ENCODE peak calls at places on chromosome 11, in six cellular contexts. P is sigmoid colon, W is fibroblast of lung, N is pancreas, A is adrenal gland, B is lung. X is an unnamed sample.
A peak's percentile ranks its signal among the peaks of the same experiment; 100 is the strongest.

GRCh38 chr11:6563667-6564066 is 39.7 kb downstream of the RRP8 start:
- DNase-seq in N (no peak), A (no peak), B (peak; percentile 6), P (no peak), W (no peak), X (no peak)

GRCh38 chr11:26194871-26195270 is 137.1 kb upstream of the ANO3 start:
- DNase-seq in W (no peak), N (no peak), B (no peak), P (no peak), A (no peak), X (no peak)

GRCh38 chr11:56909563-56909962 is 79.2 kb upstream of the OR5AK2 start:
- DNase-seq in A (no peak), B (no peak), P (no peak), W (no peak), N (no peak), X (no peak)

GRCh38 chr11:105466582-105467228 is 143.2 kb upstream of the GRIA4 start:
- DNase-seq in N (no peak), A (no peak), B (no peak), W (peak; percentile 78), P (no peak), X (peak; percentile 72)

GRCh38 chr11:100472727-100473389 is 214.2 kb upstream of the ARHGAP42 start:
- DNase-seq in W (no peak), P (no peak), A (no peak), B (no peak), N (no peak), X (no peak)

GRCh38 chr11:100563541-100564280 is 123.4 kb upstream of the ARHGAP42 start:
- DNase-seq in W (no peak), P (no peak), N (no peak), A (no peak), B (no peak), X (no peak)

GRCh38 chr11:95884364-95884763 is 39.5 kb downstream of the MTMR2 start:
- DNase-seq in N (no peak), P (no peak), A (no peak), B (no peak), W (peak; percentile 70), X (no peak)

GRCh38 chr11:1707751-1708150 is 10.8 kb downstream of the KRTAP5-6 start:
- DNase-seq in N (no peak), P (no peak), W (no peak), B (no peak), A (no peak), X (no peak)

GRCh38 chr11:64333556-64333955 is 6.4 kb upstream of the CCDC88B start:
- DNase-seq in A (no peak), P (no peak), B (no peak), N (no peak), W (no peak), X (no peak)

GRCh38 chr11:125585486-125585885 is 7.2 kb upstream of the STT3A start:
- DNase-seq in W (peak; percentile 11), A (no peak), P (no peak), N (no peak), B (no peak), X (no peak)

GRCh38 chr11:72102162-72102561 is 935 bp downstream of the LAMTOR1 start:
- DNase-seq in W (no peak), P (no peak), B (no peak), A (no peak), N (no peak), X (no peak)

GRCh38 chr11:36131719-36132349 is 157.4 kb downstream of the COMMD9 start:
- DNase-seq in W (peak; percentile 76), N (no peak), A (peak; percentile 29), B (no peak), P (peak; percentile 82), X (no peak)

GRCh38 chr11:124474079-124474478 is 28.6 kb upstream of the OR8B8 start:
- DNase-seq in W (no peak), P (no peak), A (no peak), N (no peak), B (no peak), X (no peak)

GRCh38 chr11:112042161-112042960 is 17.2 kb downstream of the DLAT start:
- DNase-seq in P (no peak), B (no peak), A (no peak), N (no peak), W (peak; percentile 12), X (no peak)

GRCh38 chr11:13880719-13881118 is 81.8 kb upstream of the SPON1 start:
- DNase-seq in A (no peak), W (no peak), P (no peak), B (no peak), N (no peak), X (no peak)

GRCh38 chr11:123707606-123708205 is 33.8 kb downstream of the ZNF202 start:
- DNase-seq in A (peak; percentile 47), N (no peak), W (peak; percentile 75), P (no peak), B (peak; percentile 34), X (no peak)

GRCh38 chr11:61075891-61076290 is 26.4 kb upstream of the CD5 start:
- DNase-seq in N (no peak), P (no peak), A (no peak), B (no peak), W (peak; percentile 32), X (no peak)

GRCh38 chr11:629237-629583 is 2.2 kb upstream of the SCT start:
- DNase-seq in W (no peak), A (no peak), B (no peak), P (peak; percentile 69), N (no peak), X (no peak)

GRCh38 chr11:79263001-79263400 is 177.8 kb downstream of the TENM4 start:
- DNase-seq in P (peak; percentile 90), B (no peak), W (peak; percentile 71), N (no peak), A (no peak), X (no peak)

GRCh38 chr11:326842-327580 is 6.4 kb upstream of the IFITM3 start:
- DNase-seq in N (no peak), B (peak; percentile 79), P (peak; percentile 93), W (peak; percentile 71), A (peak; percentile 84), X (no peak)

GRCh38 chr11:95302211-95302610 is 71.2 kb upstream of the SESN3 start:
- DNase-seq in P (no peak), W (no peak), N (no peak), B (no peak), A (no peak), X (no peak)

GRCh38 chr11:86577663-86578636 is 94.5 kb downstream of the ME3 start:
- DNase-seq in P (peak; percentile 91), W (peak; percentile 93), N (no peak), A (peak; percentile 89), B (peak; percentile 53), X (no peak)

DNA sequence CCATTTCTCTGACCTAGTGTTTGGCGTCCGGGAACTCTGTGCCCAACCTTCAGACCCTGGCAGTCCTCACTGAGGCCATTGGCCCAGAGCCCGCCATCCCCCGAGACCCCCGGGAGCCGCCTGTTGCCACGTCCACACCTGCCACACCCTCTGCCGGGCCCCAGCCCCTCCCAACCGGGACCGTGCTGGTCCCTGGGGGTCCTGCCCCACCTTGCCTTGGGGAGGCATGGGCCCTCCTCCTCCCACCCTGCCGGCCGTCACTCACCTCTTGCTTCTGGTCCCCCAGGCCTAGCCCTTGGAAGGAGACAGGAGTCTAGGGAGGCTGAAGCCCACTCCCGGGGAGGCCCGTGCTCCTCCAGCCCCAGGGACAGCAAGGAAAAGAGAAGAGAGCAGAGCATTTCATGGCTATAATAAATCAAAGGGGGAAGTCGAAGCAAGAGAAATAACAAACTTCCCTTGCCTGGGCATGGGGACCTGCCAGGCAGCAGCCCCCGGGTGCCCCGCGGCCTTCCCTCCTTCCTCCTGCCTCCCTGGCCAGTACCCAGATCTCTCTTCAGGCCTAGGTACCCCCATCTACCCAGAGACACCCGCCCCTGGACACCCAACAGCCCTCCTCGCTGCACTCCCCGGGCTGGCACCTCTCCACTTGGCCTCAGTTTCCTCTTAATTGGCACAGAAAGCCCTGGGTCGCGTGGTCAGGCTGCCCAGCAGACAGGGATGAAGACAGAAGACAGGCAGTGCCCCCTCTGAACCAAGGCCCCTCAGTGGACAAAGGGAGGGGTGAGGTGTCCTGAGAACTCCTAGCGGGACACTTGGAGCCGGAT is 13.0 kb upstream of the SLC39A13 start:
- DNase-seq in B (no peak), N (peak; percentile 50), P (no peak), A (no peak), W (no peak), X (peak; percentile 55)
- H3K4me1 ChIP-seq in B (no peaks in the 10 kb centered on the region), N (no peaks in the 10 kb centered on the region), P (peaks cover 7% of the 10 kb centered on the region), A (peaks cover 7% of the 10 kb centered on the region), W (peaks cover 10% of the 10 kb centered on the region), X (no peaks in the 10 kb centered on the region)

GRCh38 chr11:132161538-132161937 is 791.1 kb downstream of the NTM start:
- DNase-seq in P (no peak), N (no peak), A (no peak), B (no peak), W (no peak), X (no peak)

GRCh38 chr11:132158696-132159095 is 788.3 kb downstream of the NTM start:
- DNase-seq in B (no peak), W (no peak), P (no peak), A (no peak), N (no peak), X (no peak)

DNA sequence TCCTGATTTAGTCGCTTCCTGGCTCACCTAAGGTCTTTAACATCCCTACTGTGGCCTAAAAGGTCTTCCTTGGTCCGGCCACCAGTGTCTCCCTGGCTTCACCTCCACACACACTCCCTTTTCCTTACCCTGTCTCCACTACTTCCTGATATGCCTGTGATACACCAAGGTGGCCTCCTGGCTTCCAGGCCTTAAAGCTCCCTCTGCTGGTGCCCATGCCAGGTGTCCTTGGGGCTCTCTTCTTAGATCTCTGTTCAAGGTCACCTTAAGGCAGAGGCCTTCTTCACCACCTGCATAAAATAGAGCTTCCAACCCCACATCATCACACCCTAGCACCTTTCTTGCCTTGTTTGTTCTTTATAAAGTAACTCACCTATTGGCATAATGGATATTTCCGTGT is 787.7 kb downstream of the NTM start:
- DNase-seq in N (no peak), P (no peak), W (peak; percentile 18), A (no peak), B (no peak), X (no peak)
- TF ChIP-seq CTCF in N (no peak), P (no peak), W (peak; percentile 47), A (no peak), B (no peak), X (peak; percentile 71)

GRCh38 chr11:68345776-68346728 is 33.7 kb downstream of the LRP5 start:
- DNase-seq in A (no peak), W (no peak), B (no peak), N (no peak), P (no peak), X (no peak)
- H3K4me1 ChIP-seq in A (no peaks in the 10 kb centered on the region), W (no peaks in the 10 kb centered on the region), B (peaks cover 18% of the 10 kb centered on the region), N (peaks cover 13% of the 10 kb centered on the region), P (peaks cover 77% of the 10 kb centered on the region), X (peaks cover 20% of the 10 kb centered on the region)

DNA sequence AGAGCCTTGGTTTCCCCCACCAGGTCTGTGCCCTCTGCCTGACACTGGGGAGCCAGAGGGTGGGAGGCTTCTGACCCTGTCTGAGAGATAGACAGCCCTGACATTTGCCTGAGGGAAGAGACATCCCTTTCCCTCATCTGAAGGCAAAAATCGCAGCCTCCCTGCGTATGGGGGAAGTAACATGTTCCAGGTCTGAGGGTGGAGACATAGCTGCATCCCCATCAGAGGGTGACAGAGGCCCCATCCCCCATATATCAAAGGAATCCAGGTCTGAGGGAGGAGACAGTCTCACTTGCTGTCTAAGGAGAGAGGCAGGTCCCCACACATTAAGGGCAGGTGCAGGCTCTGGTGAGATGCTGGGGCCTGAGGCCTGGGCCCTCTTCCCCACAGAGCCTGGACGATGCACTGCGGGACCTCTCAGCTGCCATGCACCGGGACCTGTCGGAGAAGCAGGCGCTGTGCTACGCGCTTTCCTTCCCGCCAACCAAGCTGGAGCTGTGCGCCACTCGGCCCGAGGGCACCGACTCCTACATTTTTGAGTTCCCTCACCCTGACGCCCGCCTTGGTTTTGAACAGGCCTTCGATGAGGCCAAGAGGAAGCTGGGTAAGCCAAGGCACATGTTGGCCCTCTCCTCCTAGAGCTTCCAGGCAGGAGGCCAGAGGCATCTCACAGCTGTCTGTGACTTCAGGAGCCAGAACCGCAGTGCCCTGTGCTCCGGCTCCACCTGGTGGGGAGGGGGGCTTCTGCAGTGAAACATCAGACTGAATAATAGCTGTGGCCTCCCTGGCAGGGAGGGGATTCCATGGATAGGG is 16.1 kb upstream of the RELT start:
- DNase-seq in B (no peak), W (peak; percentile 48), A (no peak), N (no peak), P (no peak), X (no peak)
- TF ChIP-seq CTCF in B (no peak), W (peak; percentile 37), A (peak; percentile 12), N (no peak), P (no peak), X (peak; percentile 36)